ENCODE peak calls at places on chromosomes 13 and 19, in five cellular contexts. D is SW480, N is ecto neural progenitor cell, M is cardiac fibroblast, O is HS-27A. A is an unnamed sample.

GRCh38 chr19:8302357-8302691 is 5.8 kb downstream of the CD320 start:
- DNase-seq in D (no peak), N (no peak), M (no peak), O (no peak), A (no peak)

GRCh38 chr13:44726214-44726613 is 150.1 kb upstream of the TSC22D1 start:
- DNase-seq in D (no peak), N (no peak), M (peak), O (no peak), A (no peak)

GRCh38 chr19:53844849-53845246 is 20.7 kb upstream of the NLRP12 start:
- DNase-seq in D (no peak), N (no peak), M (no peak), O (no peak), A (no peak)

GRCh38 chr19:1768248-1768647 is 14.9 kb downstream of the ONECUT3 start:
- DNase-seq in D (no peak), N (no peak), M (no peak), O (no peak), A (no peak)

GRCh38 chr19:38070573-38070972 is 153.4 kb downstream of the DPF1 start:
- DNase-seq in D (no peak), N (no peak), M (peak), O (no peak), A (no peak)

GRCh38 chr19:870963-871401 is 11.5 kb downstream of the CFD start:
- DNase-seq in D (no peak), N (no peak), M (no peak), O (no peak), A (no peak)

GRCh38 chr13:33441015-33441414 is 155.5 kb upstream of the STARD13 start:
- DNase-seq in D (peak), N (no peak), M (peak), O (peak), A (no peak)

GRCh38 chr13:32669030-32669646 is 82.9 kb downstream of the PDS5B start:
- DNase-seq in D (peak), N (no peak), M (peak), O (no peak), A (peak)

GRCh38 chr13:50731400-50731799 is 112.1 kb downstream of the DLEU7 start:
- DNase-seq in D (peak), N (no peak), M (peak), O (no peak), A (peak)

GRCh38 chr19:14339741-14340140 is 41.5 kb upstream of the ADGRE5 start:
- DNase-seq in D (no peak), N (no peak), M (no peak), O (no peak), A (no peak)

GRCh38 chr19:52492991-52493470 is 34.4 kb upstream of the ZNF808 start:
- DNase-seq in D (no peak), N (peak), M (no peak), O (no peak), A (no peak)

GRCh38 chr19:1773173-1773572 is 19.9 kb downstream of the ONECUT3 start:
- DNase-seq in D (peak), N (no peak), M (peak), O (peak), A (peak)

GRCh38 chr19:43773725-43774102 is 7.1 kb downstream of the KCNN4 start:
- DNase-seq in D (no peak), N (no peak), M (no peak), O (no peak), A (no peak)

GRCh38 chr19:13055213-13056051 is 47.2 kb downstream of the LYL1 start:
- DNase-seq in D (peak), N (peak), M (peak), O (peak), A (no peak)

GRCh38 chr13:68895696-68896095 is 1211.9 kb upstream of the ATXN8OS start:
- DNase-seq in D (no peak), N (no peak), M (no peak), O (no peak), A (no peak)

GRCh38 chr13:75704194-75704941 is 68.2 kb downstream of the LMO7 start:
- DNase-seq in D (no peak), N (no peak), M (peak), O (peak), A (peak)

GRCh38 chr19:51096473-51097165 is 11.6 kb downstream of the CTU1 start:
- DNase-seq in D (peak), N (no peak), M (no peak), O (no peak), A (no peak)